ENCODE peak calls at places on chromosomes 13 and 19, in eight cellular contexts. H is SK-N-SH, M is sigmoid colon, R is tibial nerve, S is esophagus muscularis mucosa, F is HepG2, Y is upper lobe of left lung, C is suprapubic skin. W is an unnamed sample.

GRCh38 chr19:7772752-7773291 is 9.8 kb downstream of the CLEC4M start:
- DNase-seq in C (no peak), M (no peak), Y (no peak), H (no peak), F (no peak), S (no peak), R (no peak), W (no peak)

GRCh38 chr19:13098291-13099072 is 4.2 kb downstream of the LYL1 start:
- DNase-seq in M (peak; percentile 78), Y (peak; percentile 42), S (no peak), H (no peak), F (no peak), R (no peak), C (no peak), W (no peak)

GRCh38 chr13:102718746-102719145 is 23.9 kb upstream of the METTL21C start:
- DNase-seq in R (no peak), S (no peak), C (no peak), M (no peak), F (no peak), Y (no peak), H (no peak), W (no peak)

GRCh38 chr13:105921711-105922110 is 613.8 kb downstream of the EFNB2 start:
- DNase-seq in H (no peak), Y (no peak), S (no peak), M (no peak), F (no peak), C (no peak), R (no peak), W (no peak)

GRCh38 chr13:60016229-60016628 is 147.5 kb downstream of the DIAPH3 start:
- DNase-seq in R (no peak), Y (no peak), S (no peak), H (no peak), F (no peak), C (no peak), M (no peak), W (no peak)

GRCh38 chr13:34356686-34357434 is 538.9 kb downstream of the RFC3 start:
- DNase-seq in M (no peak), S (peak; percentile 82), C (no peak), H (no peak), F (no peak), R (no peak), Y (no peak), W (no peak)

GRCh38 chr19:39448271-39448670 is 2.9 kb downstream of the SUPT5H start:
- DNase-seq in M (no peak), R (no peak), F (no peak), Y (no peak), C (no peak), H (no peak), S (no peak), W (no peak)

GRCh38 chr19:41339936-41340335 is 13.8 kb downstream of the TGFB1 start:
- DNase-seq in M (no peak), Y (no peak), S (no peak), R (no peak), C (no peak), F (no peak), H (no peak), W (no peak)

GRCh38 chr13:53238241-53238640 is 209.6 kb downstream of the OLFM4 start:
- DNase-seq in R (no peak), M (no peak), C (no peak), F (no peak), Y (no peak), S (no peak), H (no peak), W (no peak)

GRCh38 chr13:32666990-32667571 is 80.8 kb downstream of the PDS5B start:
- DNase-seq in F (no peak), M (no peak), H (no peak), C (no peak), S (no peak), R (no peak), Y (no peak), W (no peak)

GRCh38 chr13:39415403-39415802 is 187.6 kb downstream of the LHFPL6 start:
- DNase-seq in F (no peak), H (peak; percentile 30), C (no peak), M (peak; percentile 77), S (no peak), Y (peak; percentile 61), R (no peak), W (no peak)

GRCh38 chr19:45245334-45245787 is at the start of gene EXOC3L2:
- DNase-seq in H (no peak), C (no peak), F (no peak), S (no peak), Y (peak; percentile 28), M (no peak), R (no peak), W (no peak)

GRCh38 chr13:37797606-37798005 is 72.0 kb downstream of the TRPC4 start:
- DNase-seq in Y (no peak), C (no peak), H (no peak), F (no peak), M (no peak), S (no peak), R (no peak), W (no peak)

GRCh38 chr19:33399745-33400681 is 26.5 kb downstream of the CEBPG start:
- DNase-seq in Y (no peak), S (no peak), R (no peak), M (peak; percentile 63), H (peak; percentile 28), F (no peak), C (peak; percentile 44), W (no peak)

GRCh38 chr13:42968906-42969305 is 23.1 kb downstream of the EPSTI1 start:
- DNase-seq in H (no peak), R (no peak), Y (peak; percentile 80), M (no peak), F (no peak), S (peak; percentile 77), C (no peak), W (peak; percentile 91)

GRCh38 chr13:32153056-32153455 is 121.5 kb downstream of the FRY start:
- DNase-seq in S (no peak), Y (no peak), F (no peak), H (no peak), R (no peak), M (no peak), C (no peak), W (no peak)

GRCh38 chr13:85405316-85405897 is 393.8 kb downstream of the SLITRK6 start:
- DNase-seq in R (no peak), M (no peak), H (no peak), Y (no peak), S (no peak), F (no peak), C (no peak), W (no peak)

GRCh38 chr19:50203281-50204080 is at the start of gene MYH14:
- DNase-seq in R (peak; percentile 57), H (peak; percentile 82), C (peak; percentile 80), Y (peak; percentile 91), S (peak; percentile 93), F (peak; percentile 79), M (peak; percentile 81), W (peak; percentile 96)

GRCh38 chr19:43789029-43789428 is 8.3 kb upstream of the KCNN4 start:
- DNase-seq in C (no peak), Y (no peak), S (no peak), R (no peak), F (no peak), H (no peak), M (no peak), W (no peak)

GRCh38 chr13:66532146-66532545 is 698.0 kb downstream of the PCDH9 start:
- DNase-seq in F (no peak), R (no peak), H (no peak), M (no peak), C (no peak), S (no peak), Y (no peak), W (no peak)

DNA sequence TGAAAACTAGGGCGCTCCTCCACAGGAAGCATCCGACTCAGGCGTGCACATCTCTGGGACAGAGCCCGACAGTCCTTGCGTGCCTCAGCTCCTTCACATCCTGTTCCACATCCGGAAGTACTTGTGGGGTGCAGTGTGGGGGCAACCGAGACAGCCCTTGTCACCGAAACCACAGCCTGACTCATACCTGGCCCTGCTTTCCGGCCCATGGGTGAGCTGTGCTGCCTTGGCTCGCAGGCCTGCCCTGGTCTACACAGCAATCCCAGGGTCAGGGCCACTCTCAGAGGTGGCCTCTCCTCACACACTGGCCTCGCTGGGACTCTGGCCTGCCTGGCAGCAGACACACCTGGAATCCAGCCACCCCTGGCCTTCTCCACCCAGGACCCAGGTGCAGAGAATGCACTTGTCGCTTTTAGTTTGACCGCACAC is 100.4 kb downstream of the STK24 start:
- DNase-seq in C (peak; percentile 69), M (peak; percentile 83), Y (peak; percentile 81), R (no peak), H (no peak), F (no peak), S (no peak), W (peak; percentile 66)
- TF ChIP-seq EP300 in C (no peak), M (no peak), Y (peak; percentile 36), R (no peak), H (no peak), F (no peak), S (no peak), W (no peak)

GRCh38 chr19:54201172-54201701 is 579 bp downstream of the RPS9 start:
- DNase-seq in C (no peak), R (no peak), M (no peak), Y (no peak), F (no peak), H (no peak), S (no peak), W (no peak)
- H3K4me1 ChIP-seq in C (peaks cover 56% of the 10 kb centered on the region), R (peaks cover 57% of the 10 kb centered on the region), M (no peaks in the 10 kb centered on the region), Y (peaks cover 48% of the 10 kb centered on the region), F (peaks cover 55% of the 10 kb centered on the region), H (peaks cover 30% of the 10 kb centered on the region), S (peaks cover 60% of the 10 kb centered on the region), W (peaks cover 60% of the 10 kb centered on the region)

DNA sequence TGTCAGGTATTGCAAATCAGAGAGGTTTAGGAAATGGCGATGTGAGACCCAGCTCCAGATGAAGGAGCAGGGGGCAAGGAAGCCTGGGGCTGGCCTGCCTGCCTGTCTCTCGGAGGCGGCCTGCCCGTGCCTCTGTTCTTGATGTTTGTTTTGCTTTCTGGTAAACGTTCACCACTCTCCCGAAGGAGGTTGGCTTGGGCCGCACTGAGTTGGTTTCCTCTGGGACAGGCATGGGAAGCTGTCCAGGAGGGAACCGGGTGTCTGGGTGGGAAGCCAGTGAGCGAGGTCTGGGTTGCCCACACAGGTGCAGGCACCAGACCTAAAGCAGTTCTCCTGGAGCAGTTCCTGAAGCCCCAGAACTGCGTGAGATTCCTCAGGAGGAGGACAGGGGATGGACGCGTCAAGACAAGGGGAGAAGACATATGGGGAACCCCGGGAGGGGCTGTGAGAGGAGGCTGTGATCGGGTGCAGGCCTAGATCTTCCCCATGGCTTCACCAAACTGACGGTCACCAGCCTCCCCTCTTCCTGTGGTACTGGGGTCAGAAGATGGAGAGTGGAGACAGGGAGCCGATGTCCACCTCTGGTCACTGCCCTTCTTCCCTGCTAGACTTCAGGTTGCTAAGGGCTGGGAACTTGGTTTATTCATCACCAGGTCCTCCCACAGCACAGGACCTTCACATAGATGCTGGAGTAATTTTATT is 15.2 kb downstream of the COL4A2 start:
- DNase-seq in Y (no peak), R (no peak), F (no peak), S (no peak), C (no peak), H (no peak), M (peak; percentile 78), W (no peak)
- H3K36me3 ChIP-seq in Y (no peaks in the 10 kb centered on the region), R (no peaks in the 10 kb centered on the region), F (no peaks in the 10 kb centered on the region), S (peaks cover 6% of the 10 kb centered on the region), C (no peaks in the 10 kb centered on the region), H (peaks cover 6% of the 10 kb centered on the region), M (peaks cover under 1% of the 10 kb centered on the region), W (peaks cover 4% of the 10 kb centered on the region)

DNA sequence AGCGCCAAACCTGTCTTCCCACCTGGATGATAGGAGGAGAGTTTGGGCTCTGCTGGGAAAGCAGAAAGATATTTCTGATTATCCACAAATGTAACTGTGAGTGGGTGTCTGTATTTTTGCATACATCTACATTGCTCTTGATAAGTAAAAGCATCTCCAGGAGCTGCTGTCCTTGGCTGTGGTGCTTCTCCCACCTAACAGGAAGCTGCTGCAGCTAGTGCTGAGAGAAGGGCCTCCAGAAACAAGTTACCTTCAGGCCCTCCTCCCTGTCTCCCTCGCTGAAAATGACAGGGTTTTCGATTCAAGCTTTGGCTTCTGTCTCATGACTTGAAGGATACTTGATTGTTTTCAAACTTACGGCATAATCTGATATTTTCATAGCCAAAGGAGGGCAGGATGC is 90.1 kb downstream of the FOXO1 start:
- DNase-seq in Y (no peak), C (no peak), R (no peak), M (no peak), H (no peak), F (no peak), S (no peak), W (no peak)
- TF ChIP-seq EP300 in Y (no peak), C (no peak), R (no peak), M (no peak), H (no peak), F (no peak), S (no peak), W (no peak)